ENCODE peak calls at places on chromosomes 4 and X, in four cellular contexts. U is stimulated activated CD4-positive, alpha-beta T cell treated with anti-CD3 and anti-CD28 coated beads, Interleukin-4, amount 100 ng/mL, for 1 hour; I is lung; K is effector memory CD4-positive, alpha-beta T cell. N is an unnamed sample.

GRCh38 chr4:7802093-7802726 is 137.5 kb downstream of the AFAP1 start:
- DNase-seq in I (peak), K (peak), U (peak), N (peak)

GRCh38 chr4:17273047-17273446 is 238.8 kb downstream of the QDPR start:
- DNase-seq in K (no peak), U (no peak), I (no peak), N (peak)

GRCh38 chrX:101291204-101291603 is at the start of gene TAF7L:
- DNase-seq in I (no peak), U (no peak), K (no peak), N (peak)

GRCh38 chrX:124010157-124010556 is 48.7 kb downstream of the STAG2 start:
- DNase-seq in K (no peak), U (no peak), I (no peak), N (no peak)

GRCh38 chr4:111136438-111136837 is 513.6 kb upstream of the PITX2 start:
- DNase-seq in K (no peak), I (no peak), U (no peak), N (peak)

GRCh38 chrX:83759872-83760271 is 101.1 kb upstream of the CYLC1 start:
- DNase-seq in U (no peak), I (no peak), K (no peak), N (peak)

GRCh38 chr4:164509951-164510350 is 244.0 kb upstream of the SMIM31 start:
- DNase-seq in I (no peak), U (no peak), K (no peak), N (peak)

GRCh38 chr4:56187601-56188177 is 199.6 kb downstream of the AASDH start:
- DNase-seq in K (no peak), I (no peak), U (no peak), N (no peak)

GRCh38 chrX:23993012-23993633 is 33.9 kb downstream of the KLHL15 start:
- DNase-seq in K (no peak), U (no peak), I (no peak), N (peak)

N was measured in iris pigment epithelial cell.